ENCODE peak calls at places on chromosomes 16 and 17, in seven cellular contexts. U, S, R, T, Q, A and B are unnamed samples.

GRCh38 chr17:7459961-7460545 is 15.2 kb downstream of the CHRNB1 start:
- DNase-seq in U (no peak), S (no peak), R (no peak), T (no peak), Q (no peak), A (no peak), B (no peak)

GRCh38 chr17:28783161-28783560 is 39.4 kb downstream of the TRAF4 start:
- DNase-seq in U (no peak), S (no peak), R (no peak), T (no peak), Q (no peak), A (no peak), B (no peak)

GRCh38 chr16:65136656-65137055 is 14.8 kb upstream of the CDH11 start:
- DNase-seq in U (no peak), S (no peak), R (no peak), T (no peak), Q (no peak), A (no peak), B (no peak)

GRCh38 chr17:1474402-1475189 is 17.9 kb downstream of the MYO1C start:
- DNase-seq in U (no peak), S (no peak), R (no peak), T (no peak), Q (no peak), A (no peak), B (no peak)

GRCh38 chr17:71974051-71974450 is 146.8 kb upstream of the SOX9 start:
- DNase-seq in U (no peak), S (no peak), R (no peak), T (no peak), Q (no peak), A (no peak), B (no peak)

GRCh38 chr17:73292031-73292531 is 19.7 kb downstream of the CDC42EP4 start:
- DNase-seq in U (no peak), S (peak; percentile 86), R (peak; percentile 83), T (peak; percentile 25), Q (no peak), A (peak; percentile 35), B (no peak)

GRCh38 chr16:85649978-85650863 is 37.1 kb downstream of the GSE1 start:
- DNase-seq in U (no peak), S (no peak), R (no peak), T (no peak), Q (no peak), A (no peak), B (no peak)

GRCh38 chr17:50853781-50854180 is 12.4 kb downstream of the TOB1 start:
- DNase-seq in U (no peak), S (no peak), R (no peak), T (peak; percentile 18), Q (peak; percentile 11), A (no peak), B (no peak)

GRCh38 chr16:17850626-17851265 is 380.0 kb upstream of the XYLT1 start:
- DNase-seq in U (no peak), S (no peak), R (no peak), T (no peak), Q (no peak), A (no peak), B (peak; percentile 63)

GRCh38 chr16:17847234-17847795 is 376.6 kb upstream of the XYLT1 start:
- DNase-seq in U (no peak), S (no peak), R (no peak), T (no peak), Q (no peak), A (no peak), B (no peak)

GRCh38 chr16:17845031-17845430 is 374.3 kb upstream of the XYLT1 start:
- DNase-seq in U (no peak), S (no peak), R (no peak), T (no peak), Q (no peak), A (no peak), B (no peak)

GRCh38 chr16:17843905-17844304 is 373.1 kb upstream of the XYLT1 start:
- DNase-seq in U (no peak), S (no peak), R (no peak), T (no peak), Q (no peak), A (no peak), B (no peak)

GRCh38 chr16:17846030-17846429 is 375.3 kb upstream of the XYLT1 start:
- DNase-seq in U (no peak), S (no peak), R (no peak), T (no peak), Q (no peak), A (no peak), B (no peak)
- H3K4me1 ChIP-seq in U (peaks cover 2% of the 10 kb centered on the region), S (no peaks in the 10 kb centered on the region), R (no peaks in the 10 kb centered on the region), T (no peaks in the 10 kb centered on the region), Q (no peaks in the 10 kb centered on the region), A (no peaks in the 10 kb centered on the region), B (no peaks in the 10 kb centered on the region)

GRCh38 chr16:1486551-1487390 is 2.0 kb downstream of the PTX4 start:
- DNase-seq in U (no peak), S (no peak), R (no peak), T (no peak), Q (peak; percentile 42), A (no peak), B (no peak)

GRCh38 chr16:1487395-1488053 is 1.2 kb downstream of the PTX4 start:
- DNase-seq in U (no peak), S (no peak), R (no peak), T (no peak), Q (peak; percentile 41), A (no peak), B (no peak)

GRCh38 chr16:1488619-1489018 is at the start of gene PTX4:
- DNase-seq in U (no peak), S (no peak), R (no peak), T (no peak), Q (no peak), A (no peak), B (no peak)

GRCh38 chr16:1488054-1488601 is 616 bp downstream of the PTX4 start:
- DNase-seq in U (no peak), S (no peak), R (no peak), T (no peak), Q (peak; percentile 41), A (no peak), B (no peak)

DNA sequence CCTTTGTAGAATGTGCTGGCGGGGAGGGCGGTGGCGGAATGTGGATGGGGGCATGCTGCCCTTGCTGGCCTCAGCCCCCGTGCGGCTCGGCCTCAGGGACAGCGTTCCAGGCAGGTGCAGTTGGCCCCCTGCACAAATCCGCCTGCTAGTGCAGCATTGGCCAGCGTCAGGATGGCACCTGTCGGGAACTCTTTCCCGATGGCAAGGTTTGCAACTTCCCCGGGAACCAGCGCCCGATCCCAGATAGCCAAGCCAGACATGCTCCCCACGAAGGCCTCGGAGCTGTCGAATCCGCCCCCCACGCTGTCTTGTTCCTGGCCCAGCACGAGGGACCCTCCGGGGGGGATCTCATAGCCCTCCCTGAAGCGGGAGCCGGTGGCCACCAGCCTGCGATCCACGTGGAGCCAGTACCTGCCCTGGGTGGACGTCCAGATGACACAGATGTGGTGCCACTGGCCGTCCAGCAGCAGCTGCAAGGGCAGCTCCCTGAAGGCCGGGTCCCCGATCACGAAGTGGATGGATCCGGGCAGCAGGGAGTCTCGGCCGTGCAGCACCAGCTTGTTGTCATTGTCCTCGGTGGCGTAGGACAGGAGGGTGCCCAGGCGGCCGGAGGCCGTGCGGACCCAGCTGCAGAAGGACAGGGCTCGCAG is 2.8 kb downstream of the PTX4 start:
- DNase-seq in U (no peak), S (no peak), R (no peak), T (no peak), Q (peak; percentile 19), A (no peak), B (no peak)
- H3K18ac ChIP-seq in U (no peak overlapping the region), S (no peak overlapping the region), R (no peak overlapping the region), T (no peak overlapping the region), Q (no peak overlapping the region), A (no peak overlapping the region), B (no peak overlapping the region)

DNA sequence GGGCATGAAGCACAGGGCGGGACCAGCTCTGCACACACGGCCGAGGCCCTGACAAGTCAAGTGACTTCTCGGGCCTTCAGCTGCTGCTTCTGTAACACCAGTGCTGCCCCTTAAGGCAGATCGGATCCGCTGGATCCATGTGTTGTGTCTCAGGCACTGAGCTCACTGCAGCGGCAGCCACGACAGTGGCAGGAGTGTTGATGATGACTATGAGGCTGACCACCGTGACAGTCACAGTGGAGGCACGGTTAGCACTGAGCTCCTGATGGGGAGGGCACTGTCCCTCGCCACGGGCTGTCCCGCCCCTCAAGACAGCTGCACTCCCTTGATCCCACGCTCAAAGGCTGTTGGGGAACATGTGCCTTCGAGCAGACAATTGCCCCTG is 29.4 kb downstream of the PEMT start:
- DNase-seq in U (no peak), S (no peak), R (no peak), T (no peak), Q (no peak), A (no peak), B (no peak)
- H3K4me1 ChIP-seq in U (peaks cover 13% of the 10 kb centered on the region), S (peaks cover 8% of the 10 kb centered on the region), R (peaks cover 2% of the 10 kb centered on the region), T (peaks cover 2% of the 10 kb centered on the region), Q (peaks cover 5% of the 10 kb centered on the region), A (no peaks in the 10 kb centered on the region), B (peaks cover 1% of the 10 kb centered on the region)

DNA sequence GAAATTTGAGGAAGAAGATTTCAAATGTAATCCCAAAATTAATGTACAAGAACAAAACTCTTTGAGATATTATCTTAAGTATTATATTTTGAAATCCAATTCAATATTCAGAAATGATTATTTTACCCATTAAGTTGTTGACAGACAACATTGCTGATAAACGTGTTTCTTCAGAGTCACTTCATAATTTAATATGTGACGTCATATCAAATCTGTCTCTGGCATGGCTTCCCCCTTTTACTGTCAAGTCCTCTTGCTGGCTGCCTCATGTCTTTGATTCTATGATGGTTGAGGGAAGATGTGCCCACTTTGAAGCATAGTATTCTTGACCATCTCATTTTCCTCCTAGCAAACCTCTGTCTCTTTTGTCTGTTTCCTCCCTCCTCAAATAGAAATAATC is 1257.1 kb upstream of the GOT2 start:
- DNase-seq in U (no peak), S (no peak), R (no peak), T (no peak), Q (no peak), A (no peak), B (no peak)
- H3K18ac ChIP-seq in U (no peak overlapping the region), S (no peak overlapping the region), R (no peak overlapping the region), T (no peak overlapping the region), Q (no peak overlapping the region), A (no peak overlapping the region), B (no peak overlapping the region)

DNA sequence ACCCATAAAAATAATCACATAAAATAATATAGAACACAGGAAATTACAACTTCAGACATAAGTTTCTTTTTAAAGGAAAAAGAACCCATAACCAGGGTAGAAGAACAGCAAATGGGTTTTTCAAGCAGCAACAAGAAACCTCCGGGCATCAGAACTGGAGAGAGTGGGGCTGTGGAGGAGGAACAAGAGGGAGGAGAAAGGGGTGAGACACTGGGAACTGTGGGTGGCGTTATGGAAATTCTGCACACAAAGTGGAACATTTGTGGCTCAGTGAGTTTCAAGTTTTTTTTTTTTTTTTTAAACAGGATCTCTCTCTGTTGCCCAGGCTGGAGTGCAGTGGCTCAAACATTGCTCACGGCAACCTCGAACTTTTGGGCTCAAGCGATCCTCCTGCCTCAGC is 22.6 kb downstream of the EMP2 start:
- DNase-seq in U (no peak), S (no peak), R (no peak), T (no peak), Q (no peak), A (no peak), B (no peak)
- H3K4me1 ChIP-seq in U (no peaks in the 10 kb centered on the region), S (no peaks in the 10 kb centered on the region), R (peaks cover 3% of the 10 kb centered on the region), T (no peaks in the 10 kb centered on the region), Q (no peaks in the 10 kb centered on the region), A (peaks cover 5% of the 10 kb centered on the region), B (no peaks in the 10 kb centered on the region)

GRCh38 chr16:82260212-82260795 is 90.3 kb upstream of the MPHOSPH6 start:
- DNase-seq in U (no peak), S (no peak), R (no peak), T (no peak), Q (no peak), A (no peak), B (no peak)
- H3K18ac ChIP-seq in U (no peak overlapping the region), S (no peak overlapping the region), R (no peak overlapping the region), T (no peak overlapping the region), Q (no peak overlapping the region), A (no peak overlapping the region), B (no peak overlapping the region)